ENCODE peak calls at places on chromosomes 7 and 10, in nine cellular contexts. One of them, this sample, is unnamed.

GRCh38 chr10:48463318-48464003 is 141.4 kb downstream of the ARHGAP22 start:
- DNase-seq in PC-3: no peak
- DNase-seq in lower lobe of right lung: no peak
- DNase-seq in transverse colon: no peak
- DNase-seq in GM06990: no peak
- DNase-seq in fibroblast of pulmonary artery: no peak
- DNase-seq in RWPE2: peak
- DNase-seq in endothelial cell: no peak
- DNase-seq in nephron progenitor cell: peak
- DNase-seq in this sample: peak

GRCh38 chr7:3501671-3502070 is 200.6 kb downstream of the SDK1 start:
- DNase-seq in PC-3: no peak
- DNase-seq in lower lobe of right lung: no peak
- DNase-seq in transverse colon: no peak
- DNase-seq in GM06990: no peak
- DNase-seq in fibroblast of pulmonary artery: no peak
- DNase-seq in RWPE2: no peak
- DNase-seq in endothelial cell: no peak
- DNase-seq in nephron progenitor cell: no peak
- DNase-seq in this sample: no peak

GRCh38 chr7:5691536-5692090 is 89.8 kb downstream of the RNF216 start:
- DNase-seq in PC-3: no peak
- DNase-seq in lower lobe of right lung: no peak
- DNase-seq in transverse colon: no peak
- DNase-seq in GM06990: no peak
- DNase-seq in fibroblast of pulmonary artery: peak
- DNase-seq in RWPE2: no peak
- DNase-seq in endothelial cell: no peak
- DNase-seq in nephron progenitor cell: no peak
- DNase-seq in this sample: no peak

GRCh38 chr10:78980354-78980753 is 88.4 kb upstream of the ZMIZ1 start:
- DNase-seq in PC-3: no peak
- DNase-seq in lower lobe of right lung: no peak
- DNase-seq in transverse colon: no peak
- DNase-seq in GM06990: no peak
- DNase-seq in fibroblast of pulmonary artery: no peak
- DNase-seq in RWPE2: no peak
- DNase-seq in endothelial cell: no peak
- DNase-seq in nephron progenitor cell: no peak
- DNase-seq in this sample: no peak

GRCh38 chr7:69837387-69838068 is 239.3 kb downstream of the AUTS2 start:
- DNase-seq in PC-3: no peak
- DNase-seq in lower lobe of right lung: no peak
- DNase-seq in transverse colon: no peak
- DNase-seq in GM06990: no peak
- DNase-seq in fibroblast of pulmonary artery: peak
- DNase-seq in RWPE2: no peak
- DNase-seq in endothelial cell: no peak
- DNase-seq in nephron progenitor cell: no peak
- DNase-seq in this sample: no peak

GRCh38 chr10:86190291-86190690 is 176.3 kb downstream of the GRID1 start:
- DNase-seq in PC-3: no peak
- DNase-seq in lower lobe of right lung: no peak
- DNase-seq in transverse colon: no peak
- DNase-seq in GM06990: no peak
- DNase-seq in fibroblast of pulmonary artery: no peak
- DNase-seq in RWPE2: no peak
- DNase-seq in endothelial cell: no peak
- DNase-seq in nephron progenitor cell: no peak
- DNase-seq in this sample: no peak

GRCh38 chr10:18233775-18234174 is 93.6 kb downstream of the CACNB2 start:
- DNase-seq in PC-3: peak
- DNase-seq in lower lobe of right lung: no peak
- DNase-seq in transverse colon: peak
- DNase-seq in GM06990: no peak
- DNase-seq in fibroblast of pulmonary artery: no peak
- DNase-seq in RWPE2: no peak
- DNase-seq in endothelial cell: peak
- DNase-seq in nephron progenitor cell: peak
- DNase-seq in this sample: no peak

GRCh38 chr10:16232441-16232840 is 204.4 kb upstream of the PTER start:
- DNase-seq in PC-3: no peak
- DNase-seq in lower lobe of right lung: no peak
- DNase-seq in transverse colon: no peak
- DNase-seq in GM06990: no peak
- DNase-seq in fibroblast of pulmonary artery: no peak
- DNase-seq in RWPE2: no peak
- DNase-seq in endothelial cell: no peak
- DNase-seq in nephron progenitor cell: no peak
- DNase-seq in this sample: no peak

GRCh38 chr7:42480304-42480665 is 243.3 kb upstream of the GLI3 start:
- DNase-seq in PC-3: no peak
- DNase-seq in lower lobe of right lung: no peak
- DNase-seq in transverse colon: no peak
- DNase-seq in GM06990: no peak
- DNase-seq in fibroblast of pulmonary artery: no peak
- DNase-seq in RWPE2: no peak
- DNase-seq in endothelial cell: no peak
- DNase-seq in nephron progenitor cell: no peak
- DNase-seq in this sample: no peak

GRCh38 chr10:46516660-46517416 is 39.6 kb downstream of the GPRIN2 start:
- DNase-seq in PC-3: peak
- DNase-seq in lower lobe of right lung: peak
- DNase-seq in transverse colon: peak
- DNase-seq in GM06990: no peak
- DNase-seq in fibroblast of pulmonary artery: peak
- DNase-seq in RWPE2: peak
- DNase-seq in endothelial cell: no peak
- DNase-seq in nephron progenitor cell: no peak
- DNase-seq in this sample: peak

GRCh38 chr10:77939561-77940001 is 13.0 kb upstream of the DLG5 start:
- DNase-seq in PC-3: no peak
- DNase-seq in lower lobe of right lung: no peak
- DNase-seq in transverse colon: peak
- DNase-seq in GM06990: no peak
- DNase-seq in fibroblast of pulmonary artery: peak
- DNase-seq in RWPE2: no peak
- DNase-seq in endothelial cell: no peak
- DNase-seq in nephron progenitor cell: no peak
- DNase-seq in this sample: no peak

GRCh38 chr10:77392851-77393250 is 244.8 kb downstream of the KCNMA1 start:
- DNase-seq in PC-3: peak
- DNase-seq in lower lobe of right lung: peak
- DNase-seq in transverse colon: no peak
- DNase-seq in GM06990: no peak
- DNase-seq in fibroblast of pulmonary artery: peak
- DNase-seq in RWPE2: peak
- DNase-seq in endothelial cell: no peak
- DNase-seq in nephron progenitor cell: no peak
- DNase-seq in this sample: no peak

GRCh38 chr7:112199035-112199655 is 7.1 kb downstream of the DOCK4 start:
- DNase-seq in PC-3: peak
- DNase-seq in lower lobe of right lung: no peak
- DNase-seq in transverse colon: no peak
- DNase-seq in GM06990: no peak
- DNase-seq in fibroblast of pulmonary artery: peak
- DNase-seq in RWPE2: no peak
- DNase-seq in endothelial cell: no peak
- DNase-seq in nephron progenitor cell: no peak
- DNase-seq in this sample: no peak

GRCh38 chr7:151708610-151709009 is 168.3 kb downstream of the PRKAG2 start:
- DNase-seq in PC-3: no peak
- DNase-seq in lower lobe of right lung: no peak
- DNase-seq in transverse colon: no peak
- DNase-seq in GM06990: no peak
- DNase-seq in fibroblast of pulmonary artery: no peak
- DNase-seq in RWPE2: no peak
- DNase-seq in endothelial cell: no peak
- DNase-seq in nephron progenitor cell: no peak
- DNase-seq in this sample: no peak

GRCh38 chr10:8084799-8085198 is 30.3 kb downstream of the GATA3 start:
- DNase-seq in PC-3: no peak
- DNase-seq in lower lobe of right lung: no peak
- DNase-seq in transverse colon: no peak
- DNase-seq in GM06990: no peak
- DNase-seq in fibroblast of pulmonary artery: no peak
- DNase-seq in RWPE2: no peak
- DNase-seq in endothelial cell: no peak
- DNase-seq in nephron progenitor cell: no peak
- DNase-seq in this sample: no peak

GRCh38 chr7:4715385-4715770 is 33.3 kb downstream of the FOXK1 start:
- DNase-seq in PC-3: no peak
- DNase-seq in lower lobe of right lung: peak
- DNase-seq in transverse colon: peak
- DNase-seq in GM06990: no peak
- DNase-seq in fibroblast of pulmonary artery: peak
- DNase-seq in RWPE2: no peak
- DNase-seq in endothelial cell: no peak
- DNase-seq in nephron progenitor cell: no peak
- DNase-seq in this sample: peak

DNA sequence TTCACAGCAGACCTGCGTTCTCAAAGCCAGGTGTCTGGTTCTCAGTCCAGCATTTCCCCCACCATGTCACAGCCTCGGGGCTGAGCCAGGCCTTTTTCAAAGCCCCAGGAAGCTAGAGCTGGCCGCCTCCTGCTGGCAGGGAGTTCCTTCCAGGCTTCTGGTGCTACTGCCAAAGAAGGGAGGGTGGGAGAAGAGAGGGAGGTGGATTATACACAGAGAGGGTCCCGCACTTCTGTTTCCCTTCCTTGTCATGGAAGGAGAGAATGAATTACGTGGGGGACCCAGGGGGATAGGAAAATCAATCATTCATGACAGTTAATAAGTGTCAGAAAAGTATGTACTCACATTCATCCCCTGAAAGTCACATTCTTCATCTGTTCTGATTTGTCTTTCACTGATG is 600 bp upstream of the LGI1 start:
- DNase-seq in PC-3: no peak
- DNase-seq in lower lobe of right lung: no peak
- DNase-seq in transverse colon: no peak
- DNase-seq in GM06990: no peak
- DNase-seq in fibroblast of pulmonary artery: no peak
- DNase-seq in RWPE2: no peak
- DNase-seq in endothelial cell: peak
- DNase-seq in nephron progenitor cell: peak
- DNase-seq in this sample: no peak
- TF ChIP-seq CTCF in PC-3: no peak
- TF ChIP-seq CTCF in lower lobe of right lung: no peak
- TF ChIP-seq CTCF in transverse colon: no peak
- TF ChIP-seq CTCF in GM06990: no peak
- TF ChIP-seq CTCF in fibroblast of pulmonary artery: no peak
- TF ChIP-seq CTCF in RWPE2: no peak
- TF ChIP-seq CTCF in endothelial cell: no peak
- TF ChIP-seq CTCF in nephron progenitor cell: peak
- TF ChIP-seq CTCF in this sample: no peak

GRCh38 chr7:87926581-87927461 is 7.2 kb upstream of the ADAM22 start:
- DNase-seq in PC-3: no peak
- DNase-seq in lower lobe of right lung: no peak
- DNase-seq in transverse colon: peak
- DNase-seq in GM06990: peak
- DNase-seq in fibroblast of pulmonary artery: peak
- DNase-seq in RWPE2: no peak
- DNase-seq in endothelial cell: no peak
- DNase-seq in nephron progenitor cell: peak
- DNase-seq in this sample: no peak
- TF ChIP-seq CTCF in PC-3: no peak
- TF ChIP-seq CTCF in lower lobe of right lung: no peak
- TF ChIP-seq CTCF in transverse colon: no peak
- TF ChIP-seq CTCF in GM06990: peak
- TF ChIP-seq CTCF in fibroblast of pulmonary artery: no peak
- TF ChIP-seq CTCF in RWPE2: no peak
- TF ChIP-seq CTCF in endothelial cell: peak
- TF ChIP-seq CTCF in nephron progenitor cell: no peak
- TF ChIP-seq CTCF in this sample: no peak

GRCh38 chr10:28179490-28180099 is 123.3 kb downstream of the MPP7 start:
- DNase-seq in PC-3: peak
- DNase-seq in lower lobe of right lung: no peak
- DNase-seq in transverse colon: no peak
- DNase-seq in GM06990: peak
- DNase-seq in fibroblast of pulmonary artery: peak
- DNase-seq in RWPE2: no peak
- DNase-seq in endothelial cell: peak
- DNase-seq in nephron progenitor cell: peak
- DNase-seq in this sample: no peak
- TF ChIP-seq CTCF in PC-3: peak
- TF ChIP-seq CTCF in lower lobe of right lung: peak
- TF ChIP-seq CTCF in transverse colon: peak
- TF ChIP-seq CTCF in GM06990: peak
- TF ChIP-seq CTCF in fibroblast of pulmonary artery: peak
- TF ChIP-seq CTCF in RWPE2: peak
- TF ChIP-seq CTCF in endothelial cell: peak
- TF ChIP-seq CTCF in nephron progenitor cell: peak
- TF ChIP-seq CTCF in this sample: peak

GRCh38 chr10:36281871-36282331 is 639.8 kb upstream of the FZD8 start:
- DNase-seq in PC-3: no peak
- DNase-seq in lower lobe of right lung: no peak
- DNase-seq in transverse colon: no peak
- DNase-seq in GM06990: no peak
- DNase-seq in fibroblast of pulmonary artery: peak
- DNase-seq in RWPE2: no peak
- DNase-seq in endothelial cell: no peak
- DNase-seq in nephron progenitor cell: no peak
- DNase-seq in this sample: no peak

GRCh38 chr10:36271631-36272340 is 629.7 kb upstream of the FZD8 start:
- DNase-seq in PC-3: peak
- DNase-seq in lower lobe of right lung: no peak
- DNase-seq in transverse colon: no peak
- DNase-seq in GM06990: no peak
- DNase-seq in fibroblast of pulmonary artery: no peak
- DNase-seq in RWPE2: no peak
- DNase-seq in endothelial cell: no peak
- DNase-seq in nephron progenitor cell: no peak
- DNase-seq in this sample: no peak

GRCh38 chr10:36280396-36280795 is 638.3 kb upstream of the FZD8 start:
- DNase-seq in PC-3: peak
- DNase-seq in lower lobe of right lung: no peak
- DNase-seq in transverse colon: no peak
- DNase-seq in GM06990: no peak
- DNase-seq in fibroblast of pulmonary artery: peak
- DNase-seq in RWPE2: no peak
- DNase-seq in endothelial cell: no peak
- DNase-seq in nephron progenitor cell: no peak
- DNase-seq in this sample: no peak

GRCh38 chr10:36280886-36281499 is 638.9 kb upstream of the FZD8 start:
- DNase-seq in PC-3: no peak
- DNase-seq in lower lobe of right lung: no peak
- DNase-seq in transverse colon: no peak
- DNase-seq in GM06990: no peak
- DNase-seq in fibroblast of pulmonary artery: no peak
- DNase-seq in RWPE2: no peak
- DNase-seq in endothelial cell: no peak
- DNase-seq in nephron progenitor cell: no peak
- DNase-seq in this sample: no peak

DNA sequence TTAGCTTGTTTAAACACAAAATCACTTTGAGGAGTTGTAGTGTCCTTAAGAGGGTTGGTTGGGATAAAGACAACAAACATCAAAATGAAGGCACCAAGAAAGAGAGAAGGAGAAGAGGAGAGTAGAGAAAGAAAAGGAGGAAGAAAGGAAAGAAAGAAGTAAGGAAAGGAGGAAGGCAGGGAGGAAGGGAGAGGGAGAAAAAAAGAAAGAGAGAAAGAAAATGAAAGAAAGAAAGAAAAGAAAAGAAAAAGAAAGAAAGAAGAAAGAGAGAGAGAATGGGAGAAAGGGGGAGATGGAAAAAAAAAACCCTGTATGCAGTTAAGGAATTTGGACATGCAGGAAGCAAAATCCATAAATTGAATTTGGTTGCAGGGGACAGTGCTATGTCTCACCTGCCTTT is 635.4 kb upstream of the FZD8 start:
- DNase-seq in PC-3: no peak
- DNase-seq in lower lobe of right lung: no peak
- DNase-seq in transverse colon: no peak
- DNase-seq in GM06990: no peak
- DNase-seq in fibroblast of pulmonary artery: no peak
- DNase-seq in RWPE2: no peak
- DNase-seq in endothelial cell: no peak
- DNase-seq in nephron progenitor cell: no peak
- DNase-seq in this sample: no peak
- TF ChIP-seq CTCF in PC-3: no peak
- TF ChIP-seq CTCF in lower lobe of right lung: no peak
- TF ChIP-seq CTCF in transverse colon: no peak
- TF ChIP-seq CTCF in GM06990: no peak
- TF ChIP-seq CTCF in fibroblast of pulmonary artery: no peak
- TF ChIP-seq CTCF in RWPE2: no peak
- TF ChIP-seq CTCF in endothelial cell: no peak
- TF ChIP-seq CTCF in nephron progenitor cell: no peak
- TF ChIP-seq CTCF in this sample: no peak